ENCODE peak calls at places on chromosome 13, in four cellular contexts. O is AG04450, S is GM23248, R is dorsolateral prefrontal cortex. Y is an unnamed sample. For H3K27me3, the result is how much of the 10 kb centered on the place peaks cover.

GRCh38 chr13:52141299-52141698 is 12.4 kb upstream of the NEK5 start:
- DNase-seq in S (peak), R (no peak), O (no peak), Y (no peak)

GRCh38 chr13:24506698-24507335 is 5.8 kb downstream of the PARP4 start:
- DNase-seq in S (no peak), O (no peak), R (no peak), Y (no peak)

GRCh38 chr13:67303661-67304333 is 73.7 kb upstream of the PCDH9 start:
- DNase-seq in R (no peak), O (no peak), S (no peak), Y (no peak)

GRCh38 chr13:107466326-107466725 is 749.0 kb downstream of the LIG4 start:
- DNase-seq in S (peak), O (no peak), R (no peak), Y (peak)

GRCh38 chr13:30744056-30744684 is 8.8 kb downstream of the ALOX5AP start:
- DNase-seq in S (peak), O (no peak), R (no peak), Y (no peak)

GRCh38 chr13:110017379-110017778 is 231.0 kb upstream of the IRS2 start:
- DNase-seq in R (no peak), O (peak), S (peak), Y (peak)

GRCh38 chr13:30019648-30020626 is 169.5 kb upstream of the UBL3 start:
- DNase-seq in S (no peak), R (no peak), O (no peak), Y (no peak)

GRCh38 chr13:92460479-92460878 is 766.1 kb upstream of the GPC6 start:
- DNase-seq in R (no peak), S (no peak), O (no peak), Y (no peak)

GRCh38 chr13:19634129-19634740 is 776 bp downstream of the MPHOSPH8 start:
- DNase-seq in S (peak), R (no peak), O (no peak), Y (peak)

GRCh38 chr13:54226866-54227265 is 1198.3 kb downstream of the OLFM4 start:
- DNase-seq in S (no peak), O (no peak), R (peak), Y (no peak)

GRCh38 chr13:25217023-25217909 is 45.2 kb upstream of the AMER2 start:
- DNase-seq in R (no peak), S (peak), O (no peak), Y (no peak)

GRCh38 chr13:109778102-109778542 is 8.3 kb downstream of the IRS2 start:
- DNase-seq in S (peak), R (no peak), O (no peak), Y (no peak)

GRCh38 chr13:72296246-72296645 is 429.2 kb upstream of the DACH1 start:
- DNase-seq in S (no peak), O (no peak), R (no peak), Y (no peak)

GRCh38 chr13:42498521-42498920 is 75.4 kb upstream of the TNFSF11 start:
- DNase-seq in S (no peak), R (no peak), O (no peak), Y (no peak)

GRCh38 chr13:28392428-28392827 is 102.5 kb downstream of the FLT1 start:
- DNase-seq in O (no peak), S (peak), R (no peak), Y (no peak)

GRCh38 chr13:92403606-92404005 is 823.0 kb upstream of the GPC6 start:
- DNase-seq in S (no peak), O (no peak), R (no peak), Y (no peak)

GRCh38 chr13:99013951-99014350 is 36.1 kb upstream of the DOCK9 start:
- DNase-seq in R (no peak), O (no peak), S (no peak), Y (no peak)

GRCh38 chr13:113178070-113178895 is 19.8 kb downstream of the PROZ start:
- DNase-seq in O (peak), R (no peak), S (peak), Y (peak)

GRCh38 chr13:22198001-22198400 is 527.1 kb downstream of the FGF9 start:
- DNase-seq in R (no peak), S (peak), O (no peak), Y (no peak)

GRCh38 chr13:22176968-22177545 is 506.2 kb downstream of the FGF9 start:
- DNase-seq in S (no peak), O (peak), R (no peak), Y (peak)

GRCh38 chr13:31947105-31947504 is 84.5 kb upstream of the FRY start:
- DNase-seq in S (peak), R (no peak), O (no peak), Y (no peak)

GRCh38 chr13:74325106-74325505 is 190.9 kb upstream of the KLF12 start:
- DNase-seq in S (peak), R (no peak), O (peak), Y (peak)

GRCh38 chr13:43939149-43939548 is 59.4 kb downstream of the LACC1 start:
- DNase-seq in O (no peak), R (no peak), S (no peak), Y (no peak)

GRCh38 chr13:61728468-61728867 is 312.8 kb upstream of the PCDH20 start:
- DNase-seq in O (no peak), S (no peak), R (no peak), Y (peak)

GRCh38 chr13:25046985-25047660 is 48.8 kb upstream of the PABPC3 start:
- DNase-seq in R (peak), S (peak), O (peak), Y (peak)

GRCh38 chr13:110283661-110284516 is 23.1 kb downstream of the COL4A1 start:
- DNase-seq in S (peak), R (no peak), O (no peak), Y (no peak)

GRCh38 chr13:44132710-44133109 is 240.9 kb upstream of the SERP2 start:
- DNase-seq in S (peak), O (no peak), R (peak), Y (peak)

GRCh38 chr13:95608640-95609280 is 35.7 kb downstream of the DZIP1 start:
- DNase-seq in O (no peak), R (no peak), S (peak), Y (no peak)

GRCh38 chr13:24632382-24633121 is 47.7 kb upstream of the ATP12A start:
- DNase-seq in S (peak), O (no peak), R (no peak), Y (peak)

GRCh38 chr13:69912576-69913074 is 195.0 kb upstream of the ATXN8OS start:
- DNase-seq in O (no peak), R (no peak), S (no peak), Y (no peak)

GRCh38 chr13:51148223-51148951 is 37.3 kb upstream of the C13orf42 start:
- DNase-seq in O (no peak), S (no peak), R (no peak), Y (no peak)

GRCh38 chr13:27919934-27920676 is at the start of gene PDX1:
- DNase-seq in O (no peak), R (no peak), S (peak), Y (peak)

GRCh38 chr13:48603375-48603774 is 50.4 kb upstream of the CYSLTR2 start:
- DNase-seq in O (no peak), R (no peak), S (no peak), Y (no peak)

GRCh38 chr13:99981115-99982020 is at the start of gene ZIC2:
- DNase-seq in O (no peak), S (peak), R (no peak), Y (peak)

GRCh38 chr13:80340643-80341097 is 256 bp downstream of the SPRY2 start:
- DNase-seq in O (no peak), R (peak), S (peak), Y (no peak)

GRCh38 chr13:110308377-110309158 is 1.5 kb downstream of the COL4A2 start:
- DNase-seq in R (no peak), S (peak), O (no peak), Y (no peak)

GRCh38 chr13:54092686-54093085 is 1064.1 kb downstream of the OLFM4 start:
- DNase-seq in S (no peak), R (no peak), O (no peak), Y (no peak)

GRCh38 chr13:98492335-98493034 is 84.4 kb downstream of the STK24 start:
- DNase-seq in S (peak), O (no peak), R (no peak), Y (no peak)

GRCh38 chr13:45851171-45851889 is at the start of gene SIAH3:
- DNase-seq in O (no peak), S (peak), R (peak), Y (no peak)

GRCh38 chr13:110405597-110406450 is 98.7 kb downstream of the COL4A2 start:
- DNase-seq in O (no peak), S (peak), R (no peak), Y (peak)

GRCh38 chr13:87677334-87678234 is 6.4 kb downstream of the SLITRK5 start:
- DNase-seq in O (no peak), R (peak), S (peak), Y (peak)
- H3K27me3 ChIP-seq in O (under half), R (under half), S (under half), Y (under half)

DNA sequence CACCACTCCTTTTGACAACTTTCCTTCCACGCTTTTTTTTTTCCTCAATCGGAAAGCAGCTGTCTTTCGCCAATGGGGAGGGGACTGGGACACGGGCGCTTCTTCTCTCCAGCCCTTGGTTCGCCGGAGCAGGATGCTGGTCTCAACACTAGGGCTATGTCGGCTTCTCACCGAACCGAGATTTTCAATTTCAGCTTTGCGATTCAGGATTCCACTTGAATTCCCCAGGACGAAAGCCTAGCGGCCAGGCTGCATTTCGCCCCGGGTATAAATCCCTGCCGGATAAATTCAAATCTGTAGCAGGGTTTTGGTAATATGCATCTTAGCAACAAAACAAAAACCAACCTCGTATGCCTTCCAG is 7.9 kb downstream of the POU4F1 start:
- DNase-seq in S (no peak), O (no peak), R (no peak), Y (no peak)
- H3K27me3 ChIP-seq in S (half or more), O (half or more), R (half or more), Y (half or more)

GRCh38 chr13:111662451-111662850 is 342.0 kb downstream of the TEX29 start:
- DNase-seq in R (no peak), S (no peak), O (no peak), Y (no peak)

GRCh38 chr13:111664060-111664459 is 343.6 kb downstream of the TEX29 start:
- DNase-seq in S (no peak), R (peak), O (no peak), Y (no peak)

GRCh38 chr13:111661776-111662175 is 341.3 kb downstream of the TEX29 start:
- DNase-seq in S (no peak), R (no peak), O (no peak), Y (no peak)

GRCh38 chr13:111663505-111663904 is 343.1 kb downstream of the TEX29 start:
- DNase-seq in O (no peak), R (no peak), S (no peak), Y (no peak)

GRCh38 chr13:111662895-111663294 is 342.5 kb downstream of the TEX29 start:
- DNase-seq in O (no peak), S (no peak), R (no peak), Y (no peak)
- H3K27me3 ChIP-seq in O (under half), S (under half), R (under half), Y (under half)

DNA sequence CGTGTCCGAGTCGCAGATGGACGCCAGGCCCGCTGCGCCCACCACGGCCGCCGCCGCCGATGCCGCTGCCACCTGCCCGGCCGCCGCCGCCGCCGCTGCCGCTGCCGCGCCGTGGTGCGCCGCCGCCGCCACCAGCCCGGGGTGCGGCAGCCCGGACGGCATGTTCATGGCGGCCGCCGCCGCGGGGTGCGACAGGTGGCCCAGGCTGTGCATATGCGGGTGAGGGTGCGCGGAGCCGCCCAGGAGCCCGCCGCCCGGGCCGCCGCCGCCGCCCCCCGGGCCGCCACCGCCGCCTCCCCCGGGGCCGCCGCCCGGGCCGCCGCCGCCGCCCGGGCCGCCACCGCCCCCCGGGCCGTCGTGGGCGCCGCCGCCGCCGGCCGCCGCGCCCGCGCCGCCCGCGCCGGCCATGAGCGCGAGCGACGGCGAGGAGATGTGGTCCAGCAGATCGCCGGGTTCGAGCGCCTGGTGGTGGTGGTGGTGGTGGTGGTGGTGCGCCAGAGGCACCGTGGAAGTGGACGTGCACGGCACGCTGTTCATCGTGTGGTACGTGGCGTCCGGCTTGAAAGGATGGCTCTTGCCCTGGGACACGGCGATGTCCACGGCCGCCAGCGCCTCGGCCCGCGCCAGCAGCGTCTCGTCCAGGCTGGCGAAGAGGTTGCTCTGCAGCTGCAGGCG is 1.3 kb downstream of the POU4F1 start:
- DNase-seq in S (no peak), O (no peak), R (no peak), Y (no peak)
- H3K27me3 ChIP-seq in S (half or more), O (half or more), R (half or more), Y (half or more)

GRCh38 chr13:97238432-97238831 is 16.3 kb downstream of the MBNL2 start:
- DNase-seq in O (no peak), S (no peak), R (no peak), Y (no peak)
- H3K27me3 ChIP-seq in O (under half), S (under half), R (under half), Y (under half)

GRCh38 chr13:112067121-112067741 is at the start of gene SOX1:
- DNase-seq in O (no peak), S (no peak), R (no peak), Y (no peak)

GRCh38 chr13:112067871-112068305 is 939 bp downstream of the SOX1 start:
- DNase-seq in O (no peak), R (no peak), S (peak), Y (peak)

GRCh38 chr13:112068531-112069062 is 1.6 kb downstream of the SOX1 start:
- DNase-seq in R (no peak), O (no peak), S (no peak), Y (no peak)

GRCh38 chr13:112069727-112070300 is 2.9 kb downstream of the SOX1 start:
- DNase-seq in S (no peak), O (no peak), R (no peak), Y (no peak)

DNA sequence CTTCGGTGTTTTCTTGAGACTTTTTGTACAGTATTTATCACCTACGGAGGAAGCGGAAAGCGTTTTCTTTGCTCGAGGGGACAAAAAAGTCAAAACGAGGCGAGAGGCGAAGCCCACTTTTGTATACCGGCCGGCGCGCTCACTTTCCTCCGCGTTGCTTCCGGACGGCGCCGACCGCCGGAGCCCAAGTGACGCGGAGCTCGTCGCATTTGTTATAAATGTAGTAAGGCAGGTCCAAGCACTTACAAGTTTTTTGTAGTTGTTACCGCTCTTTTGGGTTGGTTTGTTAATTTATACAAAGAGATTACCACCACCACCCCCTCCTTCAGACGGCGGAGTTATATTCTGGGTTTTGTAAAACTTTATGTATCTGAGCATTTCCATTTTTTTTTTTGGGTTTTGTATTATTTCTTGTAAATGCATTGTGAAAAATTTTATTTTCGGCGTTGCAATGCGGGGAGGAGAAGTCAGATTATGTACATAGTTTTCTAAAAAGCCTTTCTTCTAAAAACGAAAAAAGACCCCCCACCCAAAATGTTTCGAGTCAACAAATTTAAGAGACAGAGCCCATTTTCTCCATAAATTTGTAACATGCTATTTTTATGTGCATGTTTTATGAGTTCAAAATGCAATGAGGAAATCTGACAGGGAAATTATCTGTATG is 2.2 kb downstream of the SOX1 start:
- DNase-seq in R (no peak), O (no peak), S (no peak), Y (no peak)
- H3K27me3 ChIP-seq in R (half or more), O (half or more), S (half or more), Y (under half)

GRCh38 chr13:36431204-36432105 is 840 bp upstream of the CCNA1 start:
- DNase-seq in S (peak), O (no peak), R (no peak), Y (peak)

GRCh38 chr13:36432106-36432544 is at the start of gene CCNA1:
- DNase-seq in R (peak), O (no peak), S (peak), Y (peak)

GRCh38 chr13:36428083-36428482 is 4.2 kb upstream of the CCNA1 start:
- DNase-seq in O (no peak), R (no peak), S (peak), Y (no peak)

GRCh38 chr13:36430247-36431203 is 1.8 kb upstream of the CCNA1 start:
- DNase-seq in R (no peak), O (no peak), S (peak), Y (no peak)
- H3K27me3 ChIP-seq in R (under half), O (under half), S (under half), Y (under half)